ENCODE peak calls at places on chromosomes 1 and 21, in ten cellular contexts. M is hepatic stellate cell, A is AG08395, N is activated gamma-delta T cell treated with Interleukin-2 at 50 U/mL for 16 hours, B is Daoy, O is C1 segment of cervical spinal cord, V is GM18507, X is NCI-H1417, D is stromal cell of bone marrow, P is brain microvascular endothelial cell. F is an unnamed sample.

GRCh38 chr1:48966583-48966982 is 189.9 kb upstream of the BEND5 start:
- DNase-seq in M (no peak), A (peak; percentile 72), N (no peak), B (no peak), O (no peak), V (no peak), X (no peak), D (no peak), P (no peak), F (no peak)

GRCh38 chr1:6519935-6520621 is 28.6 kb upstream of the PLEKHG5 start:
- DNase-seq in M (no peak), A (peak; percentile 87), N (no peak), B (peak; percentile 93), O (peak; percentile 52), V (no peak), X (peak; percentile 84), D (peak; percentile 72), P (peak; percentile 65), F (no peak)

GRCh38 chr1:235952950-235953615 is 86.4 kb upstream of the LYST start:
- DNase-seq in M (no peak), A (no peak), N (no peak), B (no peak), O (no peak), V (no peak), X (no peak), D (no peak), P (no peak), F (no peak)

GRCh38 chr1:168970945-168971799 is 135.3 kb upstream of the ATP1B1 start:
- DNase-seq in M (no peak), A (no peak), N (no peak), B (no peak), O (no peak), V (no peak), X (no peak), D (no peak), P (no peak), F (no peak)

GRCh38 chr1:11298390-11299224 is 25.6 kb downstream of the UBIAD1 start:
- DNase-seq in M (no peak), A (no peak), N (no peak), B (no peak), O (no peak), V (no peak), X (no peak), D (no peak), P (no peak), F (no peak)

GRCh38 chr21:36692125-36692843 is 6.6 kb upstream of the SIM2 start:
- DNase-seq in M (no peak), A (no peak), N (no peak), B (peak; percentile 25), O (no peak), V (no peak), X (no peak), D (no peak), P (no peak), F (no peak)

GRCh38 chr1:8006037-8006963 is 19.8 kb downstream of the ERRFI1 start:
- DNase-seq in M (no peak), A (no peak), N (no peak), B (no peak), O (no peak), V (no peak), X (peak; percentile 73), D (no peak), P (no peak), F (no peak)

GRCh38 chr1:207645632-207646081 is 724 bp downstream of the CR1L start:
- DNase-seq in M (no peak), A (no peak), N (no peak), B (no peak), O (no peak), V (no peak), X (peak; percentile 67), D (no peak), P (no peak), F (no peak)

GRCh38 chr1:223304931-223305330 is 59.0 kb downstream of the SUSD4 start:
- DNase-seq in M (no peak), A (no peak), N (no peak), B (no peak), O (no peak), V (no peak), X (no peak), D (no peak), P (no peak), F (no peak)

GRCh38 chr1:154325583-154326545 is 539 bp downstream of the ATP8B2 start:
- DNase-seq in M (peak; percentile 95), A (peak; percentile 91), N (no peak), B (peak; percentile 83), O (peak; percentile 33), V (no peak), X (peak; percentile 73), D (peak; percentile 87), P (peak; percentile 86), F (peak; percentile 81)

GRCh38 chr21:46154155-46154954 is 1.0 kb downstream of the FTCD start:
- DNase-seq in M (no peak), A (no peak), N (no peak), B (peak; percentile 2), O (no peak), V (no peak), X (no peak), D (no peak), P (no peak), F (peak; percentile 7)

GRCh38 chr1:19337289-19337688 is 25.2 kb downstream of the SLC66A1 start:
- DNase-seq in M (no peak), A (no peak), N (no peak), B (no peak), O (no peak), V (no peak), X (no peak), D (no peak), P (no peak), F (no peak)

GRCh38 chr1:177044390-177044789 is 120.1 kb downstream of the ASTN1 start:
- DNase-seq in M (no peak), A (no peak), N (no peak), B (no peak), O (no peak), V (no peak), X (no peak), D (no peak), P (no peak), F (no peak)

GRCh38 chr1:189775343-189775742 is 702.3 kb downstream of the BRINP3 start:
- DNase-seq in M (no peak), A (no peak), N (no peak), B (peak; percentile 29), O (no peak), V (no peak), X (no peak), D (peak; percentile 2), P (peak; percentile 3), F (no peak)

GRCh38 chr1:192658255-192658654 is 22.3 kb downstream of the RGS13 start:
- DNase-seq in M (no peak), A (no peak), N (no peak), B (no peak), O (no peak), V (no peak), X (no peak), D (no peak), P (no peak), F (no peak)

GRCh38 chr1:9784508-9785133 is 39.1 kb downstream of the CLSTN1 start:
- DNase-seq in M (peak; percentile 44), A (peak; percentile 40), N (peak; percentile 60), B (peak; percentile 63), O (no peak), V (peak; percentile 37), X (peak; percentile 2), D (no peak), P (peak; percentile 60), F (peak; percentile 15)

GRCh38 chr1:75616436-75617433 is 5.8 kb upstream of the SLC44A5 start:
- DNase-seq in M (peak; percentile 17), A (peak; percentile 43), N (no peak), B (peak; percentile 4), O (no peak), V (no peak), X (no peak), D (no peak), P (peak; percentile 34), F (no peak)

F was measured in tibial nerve.